ENCODE peak calls at places on chromosomes 4 and X, in seven cellular contexts. S, N, H, E, J, R and W are unnamed samples.

GRCh38 chr4:172666711-172667368 is 501.8 kb upstream of the GALNT7 start:
- DNase-seq in S (no peak), N (no peak), H (no peak), E (no peak), J (no peak), R (no peak), W (no peak)

GRCh38 chrX:116031331-116031730 is 139.2 kb upstream of the AGTR2 start:
- DNase-seq in S (no peak), N (no peak), H (no peak), E (no peak), J (no peak), R (no peak), W (no peak)

GRCh38 chr4:25190407-25190806 is 30.2 kb upstream of the SEPSECS start:
- DNase-seq in S (no peak), N (no peak), H (no peak), E (no peak), J (no peak), R (no peak), W (no peak)

GRCh38 chr4:13888112-13888511 is 260.6 kb upstream of the BOD1L1 start:
- DNase-seq in S (no peak), N (no peak), H (no peak), E (no peak), J (no peak), R (no peak), W (no peak)

GRCh38 chr4:144954224-144954623 is 143.8 kb downstream of the ANAPC10 start:
- DNase-seq in S (no peak), N (no peak), H (no peak), E (no peak), J (no peak), R (no peak), W (no peak)

GRCh38 chr4:152678841-152679240 is 956 bp downstream of the TMEM154 start:
- DNase-seq in S (no peak), N (no peak), H (no peak), E (no peak), J (no peak), R (no peak), W (no peak)

GRCh38 chrX:123822965-123823364 is 36.9 kb upstream of the XIAP start:
- DNase-seq in S (no peak), N (no peak), H (no peak), E (no peak), J (no peak), R (no peak), W (no peak)

GRCh38 chrX:153582896-153583295 is 16.0 kb downstream of the CCNQ start:
- DNase-seq in S (peak; percentile 24), N (peak; percentile 75), H (no peak), E (no peak), J (no peak), R (no peak), W (no peak)

GRCh38 chrX:110188701-110189558 is 129.0 kb downstream of the AMMECR1 start:
- DNase-seq in S (no peak), N (peak; percentile 73), H (no peak), E (no peak), J (no peak), R (no peak), W (no peak)

GRCh38 chr4:188435381-188435780 is 296.1 kb downstream of the TRIML1 start:
- DNase-seq in S (no peak), N (no peak), H (no peak), E (no peak), J (no peak), R (no peak), W (no peak)

GRCh38 chr4:105624530-105624929 is 72.1 kb downstream of the ARHGEF38 start:
- DNase-seq in S (peak; percentile 61), N (peak; percentile 55), H (no peak), E (no peak), J (peak; percentile 26), R (no peak), W (peak; percentile 44)

GRCh38 chr4:143336828-143337599 is at the start of gene GAB1:
- DNase-seq in S (peak; percentile 82), N (peak; percentile 48), H (peak; percentile 63), E (peak; percentile 55), J (peak; percentile 76), R (no peak), W (peak; percentile 79)

GRCh38 chr4:150209140-150209829 is 131.0 kb downstream of the DCLK2 start:
- DNase-seq in S (peak; percentile 82), N (peak; percentile 18), H (no peak), E (peak; percentile 62), J (peak; percentile 48), R (no peak), W (peak; percentile 40)